ENCODE peak calls at places on chromosomes 16 and 17, in four cellular contexts. One of them, this sample, is unnamed.

GRCh38 chr17:17750881-17751280 is 69.6 kb downstream of the RAI1 start:
- DNase-seq in adipocyte: no peak
- DNase-seq in heart left ventricle: no peak
- DNase-seq in heart right ventricle: no peak
- DNase-seq in this sample: no peak

GRCh38 chr17:31698751-31699150 is 160.3 kb downstream of the COPRS start:
- DNase-seq in heart left ventricle: no peak
- DNase-seq in adipocyte: no peak
- DNase-seq in heart right ventricle: no peak
- DNase-seq in this sample: peak; percentile 30

GRCh38 chr16:67858448-67858993 is 11.0 kb upstream of the CENPT start:
- DNase-seq in heart left ventricle: peak; percentile 39
- DNase-seq in adipocyte: peak; percentile 9
- DNase-seq in heart right ventricle: no peak
- DNase-seq in this sample: no peak

GRCh38 chr17:74739227-74739831 is 2.3 kb downstream of the RAB37 start:
- DNase-seq in heart left ventricle: no peak
- DNase-seq in heart right ventricle: no peak
- DNase-seq in adipocyte: no peak
- DNase-seq in this sample: no peak

GRCh38 chr16:8512941-8513624 is 77.2 kb downstream of the TMEM114 start:
- DNase-seq in adipocyte: no peak
- DNase-seq in heart right ventricle: no peak
- DNase-seq in heart left ventricle: no peak
- DNase-seq in this sample: no peak

GRCh38 chr16:78034530-78034929 is 12.2 kb downstream of the CLEC3A start:
- DNase-seq in heart right ventricle: no peak
- DNase-seq in heart left ventricle: no peak
- DNase-seq in adipocyte: no peak
- DNase-seq in this sample: no peak

GRCh38 chr16:15493416-15494181 is 59.2 kb downstream of the BMERB1 start:
- DNase-seq in adipocyte: peak; percentile 91
- DNase-seq in heart left ventricle: no peak
- DNase-seq in heart right ventricle: no peak
- DNase-seq in this sample: no peak

GRCh38 chr17:55635253-55635766 is 87.4 kb downstream of the TMEM100 start:
- DNase-seq in heart left ventricle: no peak
- DNase-seq in adipocyte: peak; percentile 31
- DNase-seq in heart right ventricle: peak; percentile 14
- DNase-seq in this sample: no peak

GRCh38 chr17:75753514-75754377 is 11.2 kb downstream of the GALK1 start:
- DNase-seq in heart right ventricle: peak; percentile 58
- DNase-seq in adipocyte: peak; percentile 87
- DNase-seq in heart left ventricle: peak; percentile 80
- DNase-seq in this sample: no peak

DNA sequence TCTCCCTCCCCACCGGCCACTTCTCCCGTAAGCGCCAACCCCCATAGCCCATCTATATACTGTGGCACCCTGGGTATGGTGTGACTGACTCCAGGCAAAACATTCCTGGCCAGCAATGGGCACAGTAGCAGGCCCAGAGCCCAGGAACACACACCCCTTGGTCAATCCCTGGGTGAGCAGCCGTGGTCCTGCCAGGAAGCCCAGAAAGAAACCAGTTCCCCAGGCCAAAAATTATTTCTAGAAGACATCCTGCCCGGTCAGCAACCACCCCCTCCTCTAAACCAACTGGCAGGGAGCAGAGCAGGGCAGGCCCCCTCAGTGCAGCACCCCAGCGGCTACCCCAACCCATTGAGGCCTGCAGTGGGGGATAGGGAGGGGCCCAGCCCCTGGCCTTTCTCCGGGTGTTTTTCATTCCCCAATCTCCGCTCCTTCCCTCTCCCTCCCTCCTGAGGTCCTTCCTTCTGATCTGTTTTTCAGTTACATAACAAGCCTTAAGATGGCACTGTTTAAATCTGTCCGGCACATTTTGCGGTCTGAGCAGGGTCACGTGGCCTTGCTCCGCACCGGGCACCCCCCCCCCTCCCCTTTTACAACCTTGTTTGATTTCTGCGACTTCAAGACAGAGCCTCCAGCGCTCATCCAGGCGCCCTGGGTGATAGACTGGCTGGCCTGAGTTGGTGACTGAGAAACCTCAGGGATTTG is 2.0 kb downstream of the NPTX1 start:
- DNase-seq in heart right ventricle: no peak
- DNase-seq in adipocyte: peak; percentile 27
- DNase-seq in heart left ventricle: no peak
- DNase-seq in this sample: no peak
- H3K4me3 ChIP-seq in heart right ventricle: no peak overlapping the region
- H3K4me3 ChIP-seq in adipocyte: no peak overlapping the region
- H3K4me3 ChIP-seq in heart left ventricle: no peak overlapping the region
- H3K4me3 ChIP-seq in this sample: no peak overlapping the region

GRCh38 chr17:77564278-77564920 is 394.1 kb upstream of the TNRC6C start:
- DNase-seq in adipocyte: no peak
- DNase-seq in heart left ventricle: no peak
- DNase-seq in heart right ventricle: no peak
- DNase-seq in this sample: no peak
- H3K27me3 ChIP-seq in adipocyte: peaks cover 65% of the 10 kb centered on the region
- H3K27me3 ChIP-seq in heart left ventricle: no peaks in the 10 kb centered on the region
- H3K27me3 ChIP-seq in heart right ventricle: no peaks in the 10 kb centered on the region
- H3K27me3 ChIP-seq in this sample: no peaks in the 10 kb centered on the region

GRCh38 chr16:72455743-72456659 is 284.0 kb upstream of the PMFBP1 start:
- DNase-seq in heart right ventricle: no peak
- DNase-seq in adipocyte: no peak
- DNase-seq in heart left ventricle: no peak
- DNase-seq in this sample: no peak

GRCh38 chr16:72457243-72457925 is 285.4 kb upstream of the PMFBP1 start:
- DNase-seq in adipocyte: no peak
- DNase-seq in heart left ventricle: no peak
- DNase-seq in heart right ventricle: no peak
- DNase-seq in this sample: no peak

DNA sequence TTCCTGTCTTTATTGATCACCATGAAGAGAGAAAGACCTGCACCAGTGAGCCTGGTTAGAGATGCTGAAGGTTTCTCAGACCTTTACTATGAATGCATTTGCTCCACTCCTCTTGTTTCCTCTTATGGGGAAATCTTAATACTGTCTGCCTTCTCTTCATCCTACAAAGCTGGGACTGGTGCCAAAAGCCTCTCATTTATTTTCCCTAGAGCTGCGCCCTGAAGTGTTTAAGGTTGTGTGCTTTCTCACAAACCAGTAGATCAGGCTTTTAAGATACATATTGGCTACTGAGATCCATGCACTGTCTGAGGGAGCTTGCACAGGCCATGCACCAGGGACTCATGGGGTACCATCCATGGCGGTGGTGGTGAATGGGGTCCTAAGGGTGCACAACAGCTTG is 286.1 kb upstream of the PMFBP1 start:
- DNase-seq in heart left ventricle: no peak
- DNase-seq in heart right ventricle: no peak
- DNase-seq in adipocyte: no peak
- DNase-seq in this sample: no peak
- H3K9me3 ChIP-seq in heart left ventricle: peaks cover 8% of the 10 kb centered on the region
- H3K9me3 ChIP-seq in heart right ventricle: peaks cover 30% of the 10 kb centered on the region
- H3K9me3 ChIP-seq in adipocyte: peaks cover 3% of the 10 kb centered on the region
- H3K9me3 ChIP-seq in this sample: no peaks in the 10 kb centered on the region

GRCh38 chr16:85607796-85608514 is 5.2 kb upstream of the GSE1 start:
- DNase-seq in heart right ventricle: no peak
- DNase-seq in heart left ventricle: no peak
- DNase-seq in adipocyte: no peak
- DNase-seq in this sample: no peak

GRCh38 chr16:85606920-85607319 is 6.2 kb upstream of the GSE1 start:
- DNase-seq in heart left ventricle: no peak
- DNase-seq in heart right ventricle: no peak
- DNase-seq in adipocyte: no peak
- DNase-seq in this sample: no peak

GRCh38 chr16:85605912-85606841 is 6.9 kb upstream of the GSE1 start:
- DNase-seq in adipocyte: no peak
- DNase-seq in heart left ventricle: no peak
- DNase-seq in heart right ventricle: no peak
- DNase-seq in this sample: no peak

GRCh38 chr16:85608515-85608885 is 4.6 kb upstream of the GSE1 start:
- DNase-seq in heart left ventricle: no peak
- DNase-seq in adipocyte: no peak
- DNase-seq in heart right ventricle: no peak
- DNase-seq in this sample: no peak

DNA sequence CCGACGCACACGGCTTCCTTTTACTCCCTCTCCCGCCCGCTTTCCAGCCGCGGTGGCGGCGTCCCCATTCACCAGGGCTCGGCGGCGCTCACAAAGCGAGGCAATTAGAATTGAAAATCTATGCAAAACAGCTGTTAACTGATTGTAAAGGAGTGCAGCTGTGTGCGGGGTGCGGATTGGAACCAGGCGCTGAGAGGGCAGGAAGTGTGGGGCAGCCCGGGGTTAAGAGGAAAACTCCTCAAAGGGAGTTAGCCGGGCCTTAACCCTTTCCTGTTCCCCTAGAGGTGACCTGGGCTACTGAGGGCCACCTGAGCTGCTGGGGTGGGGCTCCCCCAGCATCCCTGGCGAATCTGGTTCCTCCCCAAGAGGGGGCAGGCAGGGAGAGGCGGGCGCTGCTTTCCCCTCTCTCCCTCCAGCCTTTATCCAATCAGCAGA is 5.8 kb upstream of the GSE1 start:
- DNase-seq in heart right ventricle: no peak
- DNase-seq in heart left ventricle: no peak
- DNase-seq in adipocyte: no peak
- DNase-seq in this sample: no peak
- H3K4me3 ChIP-seq in heart right ventricle: no peak overlapping the region
- H3K4me3 ChIP-seq in heart left ventricle: peak overlapping the region; percentile 13
- H3K4me3 ChIP-seq in adipocyte: no peak overlapping the region
- H3K4me3 ChIP-seq in this sample: no peak overlapping the region

DNA sequence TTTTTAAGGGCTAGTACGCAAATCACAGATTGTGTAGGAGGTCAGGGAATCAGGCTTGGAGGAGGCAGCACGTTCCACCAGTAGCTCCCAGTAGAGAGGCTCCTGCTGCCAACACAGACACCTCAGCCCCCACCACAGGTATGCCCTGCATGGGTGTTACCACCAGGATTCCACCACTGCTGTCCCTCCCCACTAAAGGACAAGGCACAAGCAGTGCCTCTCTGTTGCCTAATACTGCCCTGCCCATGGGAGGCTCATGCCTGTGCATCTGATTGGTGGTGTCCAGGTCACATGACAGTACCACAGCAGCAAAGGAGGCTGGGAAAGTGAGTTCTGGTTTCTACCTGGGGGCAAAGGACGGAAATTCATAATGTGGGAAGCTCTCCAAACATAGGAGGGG is 33.6 kb upstream of the CACNG4 start:
- DNase-seq in heart left ventricle: no peak
- DNase-seq in heart right ventricle: no peak
- DNase-seq in adipocyte: no peak
- DNase-seq in this sample: no peak
- H3K27me3 ChIP-seq in heart left ventricle: peaks cover 16% of the 10 kb centered on the region
- H3K27me3 ChIP-seq in heart right ventricle: no peaks in the 10 kb centered on the region
- H3K27me3 ChIP-seq in adipocyte: peaks cover 58% of the 10 kb centered on the region
- H3K27me3 ChIP-seq in this sample: no peaks in the 10 kb centered on the region

GRCh38 chr16:22366889-22367288 is 7.5 kb downstream of the CDR2 start:
- DNase-seq in heart right ventricle: no peak
- DNase-seq in heart left ventricle: no peak
- DNase-seq in adipocyte: no peak
- DNase-seq in this sample: no peak
- H3K9me3 ChIP-seq in heart right ventricle: no peaks in the 10 kb centered on the region
- H3K9me3 ChIP-seq in heart left ventricle: no peaks in the 10 kb centered on the region
- H3K9me3 ChIP-seq in adipocyte: no peaks in the 10 kb centered on the region
- H3K9me3 ChIP-seq in this sample: no peaks in the 10 kb centered on the region

GRCh38 chr17:35732806-35733136 is 1.3 kb downstream of the RASL10B start:
- DNase-seq in adipocyte: no peak
- DNase-seq in heart left ventricle: no peak
- DNase-seq in heart right ventricle: no peak
- DNase-seq in this sample: peak; percentile 26
- H3K4me3 ChIP-seq in adipocyte: peak overlapping the region; percentile 81
- H3K4me3 ChIP-seq in heart left ventricle: no peak overlapping the region
- H3K4me3 ChIP-seq in heart right ventricle: no peak overlapping the region
- H3K4me3 ChIP-seq in this sample: no peak overlapping the region

GRCh38 chr17:47878203-47879027 is 17.6 kb upstream of the SP2 start:
- DNase-seq in adipocyte: no peak
- DNase-seq in heart left ventricle: no peak
- DNase-seq in heart right ventricle: no peak
- DNase-seq in this sample: no peak

GRCh38 chr17:47882247-47882646 is 13.8 kb upstream of the SP2 start:
- DNase-seq in heart left ventricle: no peak
- DNase-seq in heart right ventricle: no peak
- DNase-seq in adipocyte: no peak
- DNase-seq in this sample: no peak

GRCh38 chr17:47877368-47878034 is 18.5 kb upstream of the SP2 start:
- DNase-seq in heart right ventricle: no peak
- DNase-seq in adipocyte: no peak
- DNase-seq in heart left ventricle: no peak
- DNase-seq in this sample: no peak

GRCh38 chr17:47879028-47879585 is 16.9 kb upstream of the SP2 start:
- DNase-seq in adipocyte: no peak
- DNase-seq in heart left ventricle: no peak
- DNase-seq in heart right ventricle: no peak
- DNase-seq in this sample: no peak

DNA sequence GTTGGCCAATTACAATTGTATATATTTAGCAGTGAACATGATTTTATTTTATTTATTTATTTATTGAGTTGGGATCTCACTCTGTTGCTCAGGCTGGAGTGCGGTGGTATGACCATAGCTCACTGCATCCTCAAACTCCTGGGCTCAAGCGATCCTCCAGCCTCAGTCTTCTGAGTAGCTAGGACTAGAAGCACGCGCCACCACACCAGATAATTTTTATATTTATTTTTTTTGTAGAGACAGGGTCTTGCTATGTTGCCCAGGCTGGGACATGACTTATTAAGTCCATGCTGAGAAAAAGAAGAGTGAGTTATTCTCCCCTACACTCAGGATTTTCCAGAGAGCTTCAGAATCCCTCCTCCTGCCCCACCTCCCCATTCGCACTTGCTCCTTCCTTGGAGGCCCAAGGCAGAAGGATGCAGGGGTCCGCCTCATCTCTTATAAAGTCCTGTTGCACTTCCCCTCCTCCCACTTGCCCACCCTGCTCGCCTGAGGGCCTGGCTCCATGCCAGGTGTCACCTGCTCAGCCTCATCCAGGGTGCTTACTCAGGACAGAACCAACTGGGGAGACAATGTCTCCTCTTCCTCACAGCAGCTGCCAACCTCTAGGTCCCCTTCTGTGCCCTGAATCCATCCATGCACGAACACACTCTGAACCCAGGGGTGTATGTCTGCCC is 16.1 kb upstream of the SP2 start:
- DNase-seq in heart right ventricle: no peak
- DNase-seq in adipocyte: no peak
- DNase-seq in heart left ventricle: no peak
- DNase-seq in this sample: no peak
- H3K27me3 ChIP-seq in heart right ventricle: peaks cover 14% of the 10 kb centered on the region
- H3K27me3 ChIP-seq in adipocyte: no peaks in the 10 kb centered on the region
- H3K27me3 ChIP-seq in heart left ventricle: peaks cover 22% of the 10 kb centered on the region
- H3K27me3 ChIP-seq in this sample: no peaks in the 10 kb centered on the region

GRCh38 chr17:69695646-69696045 is 281.1 kb downstream of the MAP2K6 start:
- DNase-seq in heart left ventricle: no peak
- DNase-seq in heart right ventricle: no peak
- DNase-seq in adipocyte: no peak
- DNase-seq in this sample: no peak

GRCh38 chr17:69702078-69702477 is 287.6 kb downstream of the MAP2K6 start:
- DNase-seq in heart left ventricle: no peak
- DNase-seq in heart right ventricle: no peak
- DNase-seq in adipocyte: no peak
- DNase-seq in this sample: no peak

GRCh38 chr17:69696645-69697044 is 282.1 kb downstream of the MAP2K6 start:
- DNase-seq in heart right ventricle: no peak
- DNase-seq in heart left ventricle: no peak
- DNase-seq in adipocyte: no peak
- DNase-seq in this sample: no peak
- H3K9me3 ChIP-seq in heart right ventricle: peaks cover 26% of the 10 kb centered on the region
- H3K9me3 ChIP-seq in heart left ventricle: peaks cover 12% of the 10 kb centered on the region
- H3K9me3 ChIP-seq in adipocyte: peaks cover 8% of the 10 kb centered on the region
- H3K9me3 ChIP-seq in this sample: no peaks in the 10 kb centered on the region

GRCh38 chr16:88782454-88783390 is 2.3 kb downstream of the PIEZO1 start:
- DNase-seq in heart right ventricle: no peak
- DNase-seq in heart left ventricle: no peak
- DNase-seq in adipocyte: peak; percentile 84
- DNase-seq in this sample: no peak
- H3K4me3 ChIP-seq in heart right ventricle: peak overlapping the region; percentile 63
- H3K4me3 ChIP-seq in heart left ventricle: peak overlapping the region; percentile 80
- H3K4me3 ChIP-seq in adipocyte: peak overlapping the region; percentile 89
- H3K4me3 ChIP-seq in this sample: no peak overlapping the region

This sample was measured in right atrium auricular region.